ENCODE peak calls at places on chromosomes 2 and 18, in four cellular contexts. T is right cardiac atrium, S is left ventricle myocardium inferior, D is thoracic aorta. K is an unnamed sample.

GRCh38 chr2:42196403-42197267 is 27.5 kb downstream of the EML4 start:
- DNase-seq in S (no peak), T (no peak), D (no peak), K (no peak)

GRCh38 chr2:10220516-10221391 is 82.0 kb upstream of the HPCAL1 start:
- DNase-seq in T (no peak), D (no peak), S (no peak), K (no peak)

GRCh38 chr18:13003466-13003896 is 12.3 kb downstream of the CEP192 start:
- DNase-seq in T (peak; percentile 54), S (no peak), D (no peak), K (no peak)

GRCh38 chr2:64359176-64359891 is 94.6 kb upstream of the LGALSL start:
- DNase-seq in S (no peak), T (no peak), D (no peak), K (no peak)

GRCh38 chr2:133194777-133195335 is 373.4 kb downstream of the NCKAP5 start:
- DNase-seq in D (no peak), S (no peak), T (no peak), K (no peak)

GRCh38 chr2:38733300-38733971 is 17.7 kb downstream of the SRSF7 start:
- DNase-seq in S (no peak), T (no peak), D (no peak), K (no peak)

GRCh38 chr18:13112982-13113381 is 105.6 kb upstream of the LDLRAD4 start:
- DNase-seq in D (no peak), S (peak; percentile 82), T (peak; percentile 88), K (no peak)

GRCh38 chr2:215505044-215505786 is 69.3 kb upstream of the FN1 start:
- DNase-seq in T (no peak), D (no peak), S (no peak), K (no peak)

GRCh38 chr2:183250472-183250871 is 126.2 kb downstream of the NUP35 start:
- DNase-seq in D (no peak), T (no peak), S (no peak), K (no peak)

GRCh38 chr2:119338826-119339561 is 27.6 kb downstream of the C2orf76 start:
- DNase-seq in D (no peak), T (peak; percentile 52), S (no peak), K (no peak)
- H3K4me3 ChIP-seq in D (no peak overlapping the region), T (no peak overlapping the region), S (no peak overlapping the region), K (no peak overlapping the region)

DNA sequence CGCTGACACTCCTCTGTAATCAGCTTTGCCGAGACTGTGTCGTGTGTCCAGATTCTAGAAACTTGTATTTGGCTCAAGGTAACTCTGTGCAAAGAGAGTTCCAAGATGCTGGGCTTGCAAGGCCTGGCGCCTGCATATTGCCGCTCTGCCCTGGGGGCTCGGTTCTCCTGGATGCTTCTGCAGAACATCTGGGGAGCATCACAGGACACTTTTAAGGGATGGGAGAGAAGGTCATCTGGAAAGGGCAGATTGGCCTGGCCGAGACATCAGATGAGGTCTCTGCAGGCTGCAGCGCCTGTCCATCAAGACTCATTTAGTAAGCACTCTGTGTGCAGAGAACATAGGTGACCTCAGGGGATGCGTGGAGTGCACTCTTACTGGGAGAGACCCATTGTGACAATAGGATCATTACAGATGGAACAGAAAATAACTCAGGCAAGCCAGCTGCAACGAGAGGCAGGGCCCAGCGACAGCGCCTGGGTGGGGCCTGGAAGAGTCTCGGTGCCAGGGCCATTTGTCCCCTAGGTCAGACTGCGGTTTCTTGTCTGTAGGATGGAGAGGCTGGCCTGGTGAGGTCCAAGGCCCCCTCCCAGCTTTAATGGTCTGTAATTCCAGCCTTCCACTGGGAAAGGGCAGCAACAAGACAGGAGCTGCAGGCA is 208.8 kb upstream of the APCDD1 start:
- DNase-seq in D (no peak), T (peak; percentile 74), S (peak; percentile 52), K (no peak)
- H3K4me1 ChIP-seq in D (peaks cover 11% of the 10 kb centered on the region), T (peaks cover 5% of the 10 kb centered on the region), S (peaks cover 28% of the 10 kb centered on the region), K (no peaks in the 10 kb centered on the region)

DNA sequence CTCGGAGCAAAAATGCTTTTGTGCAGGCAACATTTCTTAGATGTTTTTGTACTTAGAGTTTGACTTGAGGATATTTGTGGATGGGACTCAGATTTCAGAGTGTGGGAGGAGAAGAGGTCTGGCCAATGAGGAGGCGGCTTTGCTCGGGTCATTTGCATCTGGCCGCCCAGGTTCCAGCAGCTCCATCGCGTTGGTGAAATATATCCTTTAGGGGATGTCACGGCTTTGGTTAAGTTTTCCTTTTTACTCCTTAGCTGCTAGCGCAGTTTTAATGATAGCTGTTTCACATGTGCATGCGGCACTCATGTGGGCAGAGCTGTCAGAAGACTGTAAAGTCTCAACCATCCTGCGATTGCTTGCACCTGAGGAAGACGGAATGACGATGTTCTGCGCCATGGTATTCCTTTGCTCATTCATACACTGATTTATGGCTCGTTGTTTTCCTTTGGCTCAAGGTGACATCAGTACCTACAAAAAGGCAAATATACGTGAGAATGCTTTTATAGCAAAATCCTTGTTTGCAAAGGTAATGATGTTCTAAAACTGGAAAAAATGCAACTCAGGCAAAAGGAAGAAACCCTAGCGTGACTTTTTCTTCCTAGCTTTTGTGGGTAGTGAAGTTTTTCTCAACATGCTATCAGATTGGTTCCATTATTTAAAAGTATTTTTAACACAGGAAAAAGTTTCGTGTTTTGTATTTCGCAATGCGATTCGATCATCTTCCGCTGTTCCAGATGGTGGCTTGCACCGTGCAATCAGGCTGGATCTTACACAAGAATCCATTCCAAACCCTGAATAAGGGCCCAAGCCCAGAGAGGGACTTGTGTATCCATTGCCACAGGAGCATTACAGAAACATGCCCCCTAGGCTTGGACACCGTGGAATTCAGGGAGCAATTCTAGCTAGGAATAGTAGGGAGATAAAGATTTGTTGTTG is 70.5 kb upstream of the ZNF516 start:
- DNase-seq in S (peak; percentile 67), T (peak; percentile 87), D (peak; percentile 34), K (no peak)
- H3K4me3 ChIP-seq in S (peak overlapping the region; percentile 52), T (peak overlapping the region; percentile 17), D (peak overlapping the region; percentile 66), K (no peak overlapping the region)

DNA sequence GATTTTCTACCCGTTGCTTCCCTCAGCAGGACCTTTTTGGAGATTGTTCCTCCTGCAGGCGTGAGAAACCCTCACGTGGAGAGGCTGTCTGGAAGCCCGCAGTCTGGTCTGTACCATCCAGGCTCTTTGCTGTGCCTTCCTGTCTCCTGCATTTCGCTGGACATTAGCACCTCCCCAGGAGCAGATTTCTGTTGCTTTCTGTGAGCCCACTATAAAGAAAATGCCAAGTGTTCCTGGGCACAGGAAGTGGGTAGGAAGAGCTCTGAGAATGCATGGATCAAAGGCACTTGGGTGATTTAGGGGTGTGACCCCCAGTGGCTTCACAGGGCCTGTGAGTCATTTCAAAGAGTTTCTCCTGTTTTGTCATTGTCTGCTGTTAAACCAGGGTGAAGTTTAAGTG is 27.3 kb downstream of the SPTBN1 start:
- DNase-seq in S (no peak), D (no peak), T (no peak), K (no peak)
- H3K4me1 ChIP-seq in S (peaks cover 91% of the 10 kb centered on the region), D (peaks cover 23% of the 10 kb centered on the region), T (peaks cover 24% of the 10 kb centered on the region), K (peaks cover 13% of the 10 kb centered on the region)

GRCh38 chr2:174436351-174436750 is 40.8 kb downstream of the SCRN3 start:
- DNase-seq in D (no peak), T (no peak), S (no peak), K (no peak)

GRCh38 chr2:174439323-174439722 is 43.8 kb downstream of the SCRN3 start:
- DNase-seq in D (no peak), S (no peak), T (no peak), K (no peak)

GRCh38 chr2:174442546-174443510 is 44.0 kb downstream of the GPR155 start:
- DNase-seq in S (no peak), D (no peak), T (no peak), K (peak; percentile 18)

GRCh38 chr2:174439950-174440349 is 44.4 kb downstream of the SCRN3 start:
- DNase-seq in D (no peak), S (no peak), T (no peak), K (no peak)

GRCh38 chr2:174438146-174438886 is 42.8 kb downstream of the SCRN3 start:
- DNase-seq in D (peak; percentile 20), T (peak; percentile 73), S (peak; percentile 56), K (no peak)
- H3K4me3 ChIP-seq in D (peak overlapping the region; percentile 41), T (no peak overlapping the region), S (no peak overlapping the region), K (no peak overlapping the region)